ENCODE peak calls at places on chromosomes 12 and 14, in six cellular contexts. R, Q, N, B, I and V are unnamed samples.

GRCh38 chr12:11820476-11820875 is 171.0 kb downstream of the ETV6 start:
- DNase-seq in I (no peak), Q (no peak), N (no peak), B (no peak), R (no peak), V (no peak)

GRCh38 chr12:132154341-132154761 is 10.1 kb downstream of the NOC4L start:
- DNase-seq in R (peak), Q (no peak), N (peak), B (no peak), I (no peak), V (no peak)

GRCh38 chr12:78192979-78193378 is 362.3 kb downstream of the NAV3 start:
- DNase-seq in Q (no peak), R (no peak), I (no peak), N (no peak), B (no peak), V (no peak)

GRCh38 chr14:35366048-35366428 is 38.5 kb downstream of the NFKBIA start:
- DNase-seq in B (no peak), R (no peak), N (no peak), I (no peak), Q (no peak), V (no peak)

GRCh38 chr14:95291859-95292542 is 27.7 kb downstream of the CLMN start:
- DNase-seq in B (no peak), I (no peak), N (peak), Q (peak), R (no peak), V (peak)

GRCh38 chr12:113855998-113856397 is 110.1 kb downstream of the RBM19 start:
- DNase-seq in N (peak), B (no peak), Q (no peak), R (no peak), I (no peak), V (no peak)

GRCh38 chr12:31118347-31118830 is 44.7 kb downstream of the DDX11 start:
- DNase-seq in I (peak), B (peak), R (no peak), N (no peak), Q (no peak), V (no peak)

GRCh38 chr12:63822352-63822751 is 22.1 kb upstream of the SRGAP1 start:
- DNase-seq in B (no peak), Q (no peak), I (no peak), N (no peak), R (no peak), V (no peak)

GRCh38 chr12:175250-175649 is 38.7 kb downstream of the SLC6A12 start:
- DNase-seq in I (no peak), B (no peak), N (peak), Q (no peak), R (no peak), V (no peak)

GRCh38 chr12:68279227-68280054 is 26.0 kb upstream of the IL22 start:
- DNase-seq in B (no peak), R (no peak), N (no peak), Q (no peak), I (no peak), V (no peak)

GRCh38 chr12:7136676-7137075 is 6.5 kb downstream of the CLSTN3 start:
- DNase-seq in B (no peak), Q (no peak), R (no peak), I (no peak), N (no peak), V (no peak)

GRCh38 chr12:113547157-113547556 is 75.5 kb upstream of the LHX5 start:
- DNase-seq in I (no peak), B (no peak), N (no peak), R (no peak), Q (no peak), V (no peak)

GRCh38 chr12:129660961-129661360 is 242.9 kb downstream of the TMEM132D start:
- DNase-seq in B (no peak), I (no peak), N (no peak), Q (no peak), R (no peak), V (no peak)

GRCh38 chr12:88650715-88651114 is 70.4 kb upstream of the KITLG start:
- DNase-seq in B (no peak), N (no peak), R (no peak), Q (no peak), I (no peak), V (no peak)

GRCh38 chr14:103085106-103086091 is 1.4 kb downstream of the LBHD2 start:
- DNase-seq in B (peak), I (no peak), N (no peak), Q (peak), R (no peak), V (no peak)

GRCh38 chr12:132544173-132544468 is 54.2 kb downstream of the FBRSL1 start:
- DNase-seq in N (no peak), Q (no peak), R (no peak), B (no peak), I (no peak), V (no peak)

GRCh38 chr14:21056520-21057163 is 980 bp upstream of the RNASE8 start:
- DNase-seq in B (no peak), R (no peak), Q (no peak), N (no peak), I (no peak), V (no peak)

GRCh38 chr12:1418144-1418543 is 176.2 kb downstream of the FBXL14 start:
- DNase-seq in R (no peak), Q (no peak), N (no peak), B (no peak), I (no peak), V (no peak)

GRCh38 chr14:54908230-54908629 is 5.6 kb upstream of the GCH1 start:
- DNase-seq in I (no peak), Q (no peak), R (no peak), N (no peak), B (no peak), V (no peak)

GRCh38 chr12:31846405-31846804 is 112.8 kb upstream of the RESF1 start:
- DNase-seq in Q (no peak), N (no peak), R (no peak), I (no peak), B (no peak), V (no peak)

GRCh38 chr12:131852551-131853299 is 24.5 kb downstream of the MMP17 start:
- DNase-seq in I (no peak), R (no peak), Q (no peak), B (no peak), N (no peak), V (no peak)

GRCh38 chr12:121590476-121591143 is 9.8 kb upstream of the KDM2B start:
- DNase-seq in N (no peak), Q (no peak), R (no peak), I (no peak), B (no peak), V (no peak)

GRCh38 chr12:3046441-3047200 is 30.6 kb upstream of the TSPAN9 start:
- DNase-seq in B (peak), R (no peak), Q (no peak), I (no peak), N (peak), V (no peak)

GRCh38 chr12:131542351-131542750 is 168.5 kb upstream of the SFSWAP start:
- DNase-seq in R (no peak), I (no peak), N (no peak), B (no peak), Q (no peak), V (no peak)

GRCh38 chr14:49768301-49769121 is 558 bp downstream of the KLHDC2 start:
- DNase-seq in R (peak), B (peak), Q (peak), N (peak), I (peak), V (peak)

GRCh38 chr12:74408601-74409166 is 129.0 kb upstream of the ATXN7L3B start:
- DNase-seq in N (no peak), B (no peak), I (no peak), Q (no peak), R (no peak), V (no peak)

GRCh38 chr12:75315518-75315917 is 14.6 kb downstream of the CAPS2 start:
- DNase-seq in Q (no peak), I (no peak), N (no peak), B (no peak), R (no peak), V (no peak)

GRCh38 chr14:53542692-53543091 is 389.6 kb upstream of the DDHD1 start:
- DNase-seq in I (peak), Q (no peak), N (no peak), R (no peak), B (no peak), V (peak)

GRCh38 chr14:65251213-65251612 is 148.9 kb upstream of the MAX start:
- DNase-seq in B (no peak), I (no peak), Q (no peak), N (no peak), R (no peak), V (no peak)

GRCh38 chr12:52066346-52067080 is 3.3 kb upstream of the ATG101 start:
- DNase-seq in N (no peak), Q (no peak), R (no peak), I (no peak), B (no peak), V (no peak)